ENCODE peak calls at places on chromosomes 12 and 14, in four cellular contexts. Q is K562, J is HepG2, E is GM12878. D is an unnamed sample.
A peak's percentile ranks its signal among the peaks of the same experiment; 100 is the strongest.

GRCh38 chr14:101781240-101782061 is 19.9 kb downstream of the PPP2R5C start:
- DNase-seq in J (no peak), Q (no peak), E (no peak), D (peak; percentile 79)

GRCh38 chr14:72682188-72682587 is 211.7 kb downstream of the DPF3 start:
- DNase-seq in J (no peak), Q (no peak), E (no peak), D (peak; percentile 36)

GRCh38 chr14:92780444-92780843 is 13.7 kb upstream of the GOLGA5 start:
- DNase-seq in E (no peak), Q (no peak), J (no peak), D (no peak)

GRCh38 chr12:95351745-95352144 is 122.2 kb upstream of the METAP2 start:
- DNase-seq in J (peak; percentile 31), E (no peak), Q (no peak), D (no peak)

GRCh38 chr12:14960548-14961465 is 594 bp downstream of the ARHGDIB start:
- DNase-seq in E (no peak), Q (peak; percentile 16), J (no peak), D (no peak)

GRCh38 chr12:16609140-16609539 is 3.2 kb upstream of the LMO3 start:
- DNase-seq in J (no peak), E (no peak), Q (no peak), D (no peak)

GRCh38 chr12:80821513-80822000 is 104.8 kb downstream of the MYF5 start:
- DNase-seq in J (no peak), Q (no peak), E (no peak), D (no peak)

GRCh38 chr12:80053048-80053790 is 46.1 kb upstream of the OTOGL start:
- DNase-seq in Q (no peak), E (no peak), J (no peak), D (peak; percentile 1)

GRCh38 chr12:57604454-57605307 is at the start of gene DTX3:
- DNase-seq in Q (no peak), J (no peak), E (no peak), D (peak; percentile 84)

GRCh38 chr12:93247313-93248057 is 130.2 kb upstream of the NUDT4 start:
- DNase-seq in Q (no peak), J (no peak), E (no peak), D (no peak)

GRCh38 chr14:59630281-59630963 is 53.8 kb upstream of the CCDC175 start:
- DNase-seq in J (no peak), E (no peak), Q (no peak), D (peak; percentile 89)

GRCh38 chr14:20631821-20632389 is 9.6 kb downstream of the OR6S1 start:
- DNase-seq in E (no peak), J (peak; percentile 83), Q (peak; percentile 43), D (peak; percentile 34)

GRCh38 chr12:28966049-28966778 is 182.9 kb upstream of the FAR2 start:
- DNase-seq in E (no peak), J (no peak), Q (no peak), D (no peak)

GRCh38 chr14:95353664-95354063 is 34.0 kb upstream of the CLMN start:
- DNase-seq in Q (no peak), E (no peak), J (no peak), D (no peak)

GRCh38 chr14:28765169-28765906 is 1.2 kb upstream of the FOXG1 start:
- DNase-seq in E (no peak), J (no peak), Q (no peak), D (no peak)

GRCh38 chr12:105317942-105318614 is 12.4 kb upstream of the C12orf75 start:
- DNase-seq in Q (no peak), J (peak; percentile 90), E (no peak), D (no peak)

GRCh38 chr12:15627995-15628945 is 160.9 kb downstream of the EPS8 start:
- DNase-seq in J (peak; percentile 9), Q (no peak), E (no peak), D (no peak)

DNA sequence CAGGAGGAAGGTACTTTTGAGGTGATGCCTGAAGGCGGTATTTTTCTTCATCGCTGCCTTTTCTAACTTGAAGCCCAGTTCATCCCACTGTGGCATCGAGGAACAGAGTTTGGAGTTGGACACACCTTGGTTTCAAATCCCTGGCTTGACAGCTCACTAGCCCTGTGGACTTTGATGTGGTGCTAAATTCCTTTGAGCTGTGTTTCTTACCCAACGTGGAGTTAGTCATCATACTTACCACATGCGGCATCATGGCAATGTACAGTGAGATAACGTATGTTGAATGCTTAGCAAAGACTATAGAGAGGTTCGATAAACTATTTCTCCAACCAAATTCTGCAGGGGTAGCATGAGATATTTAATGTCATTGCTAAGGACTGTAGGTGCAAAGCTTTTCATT is 3.4 kb downstream of the PLEKHG3 start:
- DNase-seq in Q (no peak), E (no peak), J (peak; percentile 81), D (no peak)
- TF ChIP-seq MXI1 in Q (no peak), E (no peak), J (peak; percentile 33), D (no peak)

GRCh38 chr12:54054442-54055332 is 1.1 kb downstream of the HOXC4 start:
- DNase-seq in E (no peak), J (no peak), Q (no peak), D (peak; percentile 60)

GRCh38 chr12:54051081-54051912 is 2.3 kb upstream of the HOXC4 start:
- DNase-seq in E (no peak), Q (no peak), J (no peak), D (no peak)

GRCh38 chr12:54053625-54054441 is at the start of gene HOXC4:
- DNase-seq in J (no peak), E (no peak), Q (no peak), D (peak; percentile 86)

GRCh38 chr12:54051916-54052744 is 1.5 kb upstream of the HOXC4 start:
- DNase-seq in J (no peak), Q (no peak), E (no peak), D (peak; percentile 51)

DNA sequence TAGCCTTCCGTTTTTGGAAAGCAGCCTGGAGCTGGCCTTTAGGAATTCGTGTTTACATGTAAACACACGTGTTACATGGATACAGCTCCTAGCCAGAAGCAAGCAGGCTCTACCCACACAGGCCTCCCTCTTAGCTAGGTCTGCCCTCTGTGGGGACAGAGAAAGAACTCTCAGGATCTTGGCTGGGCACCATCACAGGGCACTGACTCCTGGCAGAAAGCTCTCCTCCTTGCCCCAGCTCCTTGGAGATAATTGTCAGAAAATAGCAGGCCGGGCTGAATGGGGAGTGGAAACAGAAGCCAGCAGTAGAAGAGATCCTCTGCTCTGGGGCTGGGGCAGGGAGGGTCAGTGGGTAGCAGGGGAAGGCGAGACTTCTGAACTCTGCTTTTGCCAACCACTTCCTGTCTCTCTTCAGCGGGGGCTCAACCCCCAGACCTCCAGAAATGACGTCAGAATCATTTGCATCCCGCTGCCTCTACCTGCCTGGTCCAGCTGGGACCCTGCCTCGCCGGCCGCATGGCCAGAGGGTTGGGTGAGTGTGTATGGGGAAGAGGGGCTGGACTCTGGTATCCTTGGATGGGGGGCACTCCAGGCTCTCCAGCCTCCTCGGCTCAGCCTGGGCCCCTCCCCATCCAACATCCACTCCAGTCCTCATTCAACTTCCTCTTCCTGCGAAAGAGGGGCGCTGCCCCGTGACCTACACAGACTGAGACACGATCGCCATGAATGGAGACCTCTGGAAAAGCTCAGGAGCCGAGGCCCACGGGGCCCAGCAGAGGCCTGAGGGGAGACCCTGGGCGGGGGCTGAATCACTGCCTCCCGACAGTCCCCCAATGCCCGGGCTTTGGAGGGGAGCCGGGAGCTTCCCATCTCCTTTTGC is 650 bp upstream of the HOXC4 start:
- DNase-seq in Q (no peak), J (no peak), E (peak; percentile 68), D (peak; percentile 84)
- TF ChIP-seq SIN3A in Q (no peak), J (no peak), E (peak; percentile 65), D (no peak)

GRCh38 chr12:76124456-76124855 is 40.0 kb upstream of the NAP1L1 start:
- DNase-seq in E (no peak), Q (no peak), J (no peak), D (no peak)
- TF ChIP-seq MXI1 in E (no peak), Q (no peak), J (no peak), D (no peak)

DNA sequence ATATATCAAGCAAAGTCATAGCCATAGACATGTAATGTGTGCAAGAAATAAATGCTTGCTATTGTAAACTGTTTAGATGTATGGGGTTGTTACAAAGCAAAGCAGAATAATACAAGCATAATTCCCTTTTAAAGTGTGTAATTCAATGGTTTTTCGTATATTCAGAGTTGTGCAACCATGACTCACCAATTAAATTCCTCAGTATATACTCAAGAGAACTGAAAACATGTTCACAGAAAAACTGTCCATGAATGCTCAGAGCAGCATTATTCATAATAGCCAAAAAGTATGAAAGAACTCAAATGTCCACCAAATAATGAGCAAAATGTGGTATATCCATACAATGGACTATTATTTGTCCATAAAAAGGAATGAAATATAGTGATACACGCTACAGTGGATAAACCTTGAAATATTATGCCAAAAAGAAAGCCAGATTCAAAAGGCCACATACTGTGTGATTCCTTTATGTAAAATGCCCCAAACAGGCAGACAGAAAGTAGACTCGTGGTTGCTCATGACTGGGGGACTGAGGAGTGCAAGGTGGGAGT is 9.3 kb downstream of the GXYLT1 start:
- DNase-seq in E (no peak), J (no peak), Q (no peak), D (no peak)
- TF ChIP-seq SIN3A in E (no peak), J (no peak), Q (no peak), D (no peak)

GRCh38 chr12:9132008-9132535 is 16.4 kb upstream of the A2M start:
- DNase-seq in E (no peak), J (peak; percentile 100), Q (no peak), D (no peak)

GRCh38 chr12:9130244-9130643 is 14.5 kb upstream of the A2M start:
- DNase-seq in Q (no peak), J (no peak), E (no peak), D (no peak)

GRCh38 chr12:9127484-9127883 is 11.8 kb upstream of the A2M start:
- DNase-seq in E (no peak), J (no peak), Q (no peak), D (no peak)

GRCh38 chr12:9124346-9125031 is 8.8 kb upstream of the A2M start:
- DNase-seq in E (no peak), J (no peak), Q (no peak), D (no peak)

GRCh38 chr12:9127936-9128663 is 12.4 kb upstream of the A2M start:
- DNase-seq in J (no peak), E (no peak), Q (no peak), D (no peak)
- TF ChIP-seq MXI1 in J (no peak), E (no peak), Q (no peak), D (no peak)

GRCh38 chr14:24430682-24431568 is 1.2 kb downstream of the KHNYN start:
- DNase-seq in Q (peak; percentile 29), E (no peak), J (no peak), D (no peak)
- TF ChIP-seq SIN3A in Q (peak; percentile 30), E (no peak), J (no peak), D (no peak)